ENCODE peak calls at places on chromosomes 13 and 19, in five cellular contexts. J, X, V, H and Y are unnamed samples.

GRCh38 chr19:44592451-44592890 is 20.9 kb upstream of the IGSF23 start:
- DNase-seq in H (no peak), J (no peak), V (no peak), X (no peak), Y (peak)

GRCh38 chr19:3580156-3580955 is 4.9 kb upstream of the GIPC3 start:
- DNase-seq in J (no peak), H (no peak), V (no peak), X (peak), Y (no peak)

GRCh38 chr19:1064661-1065605 is 2.0 kb upstream of the ARHGAP45 start:
- DNase-seq in X (peak), V (peak), H (no peak), J (peak), Y (no peak)

GRCh38 chr19:55809381-55810058 is 22.3 kb downstream of the NLRP11 start:
- DNase-seq in X (peak), J (peak), V (peak), H (no peak), Y (peak)

GRCh38 chr19:32404939-32405430 is 585 bp upstream of the DPY19L3 start:
- DNase-seq in V (peak), H (no peak), J (no peak), X (peak), Y (peak)

GRCh38 chr13:35882722-35883497 is 248.3 kb downstream of the DCLK1 start:
- DNase-seq in V (no peak), H (no peak), J (no peak), X (no peak), Y (no peak)

GRCh38 chr13:100733261-100733660 is 58.7 kb upstream of the TMTC4 start:
- DNase-seq in H (no peak), X (no peak), V (no peak), J (no peak), Y (no peak)

GRCh38 chr13:92224825-92225224 is 826.4 kb downstream of the GPC5 start:
- DNase-seq in H (no peak), X (no peak), J (no peak), V (no peak), Y (no peak)

GRCh38 chr13:88107486-88108044 is 436.4 kb downstream of the SLITRK5 start:
- DNase-seq in X (no peak), V (no peak), J (no peak), H (no peak), Y (no peak)

GRCh38 chr19:46791944-46792343 is 3.5 kb upstream of the SLC1A5 start:
- DNase-seq in V (no peak), H (no peak), J (no peak), X (no peak), Y (no peak)

GRCh38 chr19:6739390-6739883 is at the start of gene TRIP10:
- DNase-seq in J (peak), X (peak), V (peak), H (no peak), Y (peak)

GRCh38 chr19:17404015-17404414 is 1.4 kb downstream of the BST2 start:
- DNase-seq in H (no peak), X (peak), V (no peak), J (peak), Y (peak)